ENCODE peak calls at places on chromosomes 4 and X, in six cellular contexts. L, I, F, B, T and A are unnamed samples.

GRCh38 chr4:88526221-88526815 is 2.7 kb upstream of the PYURF start:
- DNase-seq in L (no peak), I (no peak), F (no peak), B (no peak), T (peak), A (no peak)

GRCh38 chrX:15680401-15680800 is 15.8 kb upstream of the CLTRN start:
- DNase-seq in L (peak), I (no peak), F (no peak), B (peak), T (no peak), A (no peak)

GRCh38 chrX:115494133-115494532 is 66.8 kb upstream of the PLS3 start:
- DNase-seq in L (peak), I (no peak), F (no peak), B (no peak), T (no peak), A (no peak)

GRCh38 chrX:45622538-45622937 is 421.9 kb upstream of the DIPK2B start:
- DNase-seq in L (peak), I (no peak), F (no peak), B (peak), T (peak), A (no peak)

GRCh38 chr4:16192067-16192466 is 34.2 kb downstream of the TAPT1 start:
- DNase-seq in L (no peak), I (no peak), F (no peak), B (no peak), T (no peak), A (no peak)

GRCh38 chrX:38221391-38221929 is 789 bp upstream of the SRPX start:
- DNase-seq in L (no peak), I (no peak), F (no peak), B (peak), T (no peak), A (no peak)

GRCh38 chr4:123603165-123603564 is 206.6 kb downstream of the SPRY1 start:
- DNase-seq in L (peak), I (no peak), F (no peak), B (peak), T (no peak), A (no peak)

GRCh38 chr4:156545003-156545785 is 426.4 kb downstream of the PDGFC start:
- DNase-seq in L (peak), I (no peak), F (no peak), B (peak), T (no peak), A (no peak)

GRCh38 chr4:32775049-32775448 is 2054.9 kb downstream of the PCDH7 start:
- DNase-seq in L (no peak), I (peak), F (no peak), B (peak), T (peak), A (peak)

GRCh38 chr4:121822796-121823504 is 733 bp downstream of the CCNA2 start:
- DNase-seq in L (no peak), I (peak), F (no peak), B (peak), T (peak), A (peak)

GRCh38 chr4:40987151-40987550 is 227.2 kb downstream of the APBB2 start:
- DNase-seq in L (no peak), I (no peak), F (no peak), B (no peak), T (no peak), A (no peak)

GRCh38 chr4:110550260-110550659 is 72.6 kb downstream of the PITX2 start:
- DNase-seq in L (peak), I (no peak), F (no peak), B (peak), T (no peak), A (no peak)

GRCh38 chr4:61772116-61772515 is 572.0 kb downstream of the ADGRL3 start:
- DNase-seq in L (no peak), I (no peak), F (no peak), B (no peak), T (peak), A (no peak)

GRCh38 chrX:65677954-65678469 is 10.6 kb downstream of the MSN start:
- DNase-seq in L (peak), I (no peak), F (no peak), B (peak), T (no peak), A (no peak)

GRCh38 chrX:16640823-16641222 is 9.1 kb upstream of the S100G start:
- DNase-seq in L (no peak), I (no peak), F (no peak), B (no peak), T (peak), A (no peak)

GRCh38 chr4:57020467-57021101 is 41.9 kb downstream of the POLR2B start:
- DNase-seq in L (peak), I (no peak), F (no peak), B (peak), T (peak), A (no peak)

GRCh38 chrX:44343412-44343942 is at the start of gene EFHC2:
- DNase-seq in L (no peak), I (peak), F (peak), B (peak), T (peak), A (no peak)

GRCh38 chrX:14591976-14592375 is 62.6 kb downstream of the GLRA2 start:
- DNase-seq in L (no peak), I (no peak), F (no peak), B (peak), T (no peak), A (no peak)

GRCh38 chrX:480861-481417 is 94.2 kb upstream of the PPP2R3B start:
- DNase-seq in L (no peak), I (no peak), F (no peak), B (no peak), T (no peak), A (no peak)

GRCh38 chrX:154027003-154027402 is 7.3 kb upstream of the IRAK1 start:
- DNase-seq in L (no peak), I (no peak), F (no peak), B (no peak), T (no peak), A (no peak)

GRCh38 chr4:42708625-42709024 is 51.7 kb upstream of the ATP8A1 start:
- DNase-seq in L (no peak), I (no peak), F (no peak), B (no peak), T (no peak), A (no peak)

GRCh38 chr4:154348657-154349056 is 142.9 kb downstream of the DCHS2 start:
- DNase-seq in L (no peak), I (peak), F (no peak), B (no peak), T (no peak), A (no peak)

GRCh38 chr4:53306729-53307128 is 59.1 kb downstream of the SCFD2 start:
- DNase-seq in L (peak), I (no peak), F (no peak), B (no peak), T (no peak), A (no peak)

GRCh38 chrX:1658083-1658463 is 43.2 kb downstream of the ASMT start:
- DNase-seq in L (no peak), I (no peak), F (no peak), B (no peak), T (no peak), A (no peak)

GRCh38 chr4:118351851-118352827 is 664 bp downstream of the PRSS12 start:
- DNase-seq in L (peak), I (peak), F (peak), B (peak), T (peak), A (peak)

GRCh38 chr4:142203505-142203904 is 567.1 kb downstream of the IL15 start:
- DNase-seq in L (no peak), I (no peak), F (no peak), B (no peak), T (no peak), A (no peak)

GRCh38 chr4:102715057-102715456 is 45.7 kb downstream of the MANBA start:
- DNase-seq in L (no peak), I (no peak), F (no peak), B (no peak), T (no peak), A (no peak)
- H4K91ac ChIP-seq in L (no peak), I (no peak), F (no peak), B (no peak), T (peak), A (no peak)

GRCh38 chr4:133641191-133641590 is 492.1 kb downstream of the PCDH10 start:
- DNase-seq in L (no peak), I (no peak), F (no peak), B (no peak), T (no peak), A (peak)

GRCh38 chr4:133638702-133639101 is 489.6 kb downstream of the PCDH10 start:
- DNase-seq in L (no peak), I (no peak), F (no peak), B (no peak), T (no peak), A (no peak)

GRCh38 chr4:133637161-133637560 is 488.1 kb downstream of the PCDH10 start:
- DNase-seq in L (no peak), I (no peak), F (no peak), B (no peak), T (no peak), A (no peak)
- H3K27ac ChIP-seq in L (no peak), I (no peak), F (no peak), B (no peak), T (no peak), A (no peak)

GRCh38 chr4:139555705-139556070 is 331 bp downstream of the SETD7 start:
- DNase-seq in L (no peak), I (no peak), F (no peak), B (no peak), T (peak), A (no peak)
- H3K4ac ChIP-seq in L (peak), I (no peak), F (no peak), B (peak), T (peak), A (no peak)

DNA sequence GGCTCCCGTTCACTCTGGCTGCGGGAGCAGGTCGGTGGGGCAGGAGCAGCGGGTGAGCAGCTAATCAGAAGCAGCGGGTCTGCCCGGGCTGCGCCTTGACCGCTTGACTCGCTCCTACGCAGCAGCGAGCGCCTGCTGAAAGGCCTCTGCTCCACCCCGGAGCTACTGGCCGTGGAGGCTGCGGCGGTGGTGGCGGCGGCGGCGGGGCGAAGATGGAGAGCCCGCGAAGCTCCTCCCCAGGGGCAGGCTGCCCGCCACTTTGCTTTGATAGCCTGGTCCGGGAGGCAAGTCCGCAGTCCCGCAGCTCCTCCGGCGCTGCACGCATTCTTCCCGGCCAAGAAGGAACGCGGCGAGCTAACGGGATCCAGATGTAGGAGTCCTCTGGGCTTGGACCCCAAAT is 36.7 kb downstream of the PJA1 start:
- DNase-seq in L (no peak), I (peak), F (peak), B (peak), T (peak), A (no peak)
- H4K91ac ChIP-seq in L (no peak), I (no peak), F (no peak), B (peak), T (no peak), A (no peak)

DNA sequence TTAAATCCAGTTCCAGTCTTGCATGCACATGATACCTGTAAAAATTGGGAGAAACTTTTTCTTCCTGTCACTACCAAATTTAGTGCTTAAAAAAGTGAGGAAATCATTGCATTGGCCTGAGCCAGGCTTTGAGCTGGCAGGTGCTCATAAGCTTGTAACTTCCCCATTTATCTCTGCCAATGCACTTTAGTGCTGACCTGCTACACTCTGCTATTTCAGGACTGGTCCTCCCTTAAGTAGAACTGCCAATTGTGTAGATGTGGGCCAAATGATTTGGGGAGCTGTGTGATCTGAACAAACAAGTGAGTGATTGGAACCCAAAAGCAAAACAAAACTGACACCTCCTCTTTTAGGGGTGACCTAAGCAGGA is 51.8 kb downstream of the ZNF827 start:
- DNase-seq in L (no peak), I (no peak), F (no peak), B (no peak), T (no peak), A (no peak)
- H3K27ac ChIP-seq in L (no peak), I (peak), F (no peak), B (no peak), T (no peak), A (no peak)

DNA sequence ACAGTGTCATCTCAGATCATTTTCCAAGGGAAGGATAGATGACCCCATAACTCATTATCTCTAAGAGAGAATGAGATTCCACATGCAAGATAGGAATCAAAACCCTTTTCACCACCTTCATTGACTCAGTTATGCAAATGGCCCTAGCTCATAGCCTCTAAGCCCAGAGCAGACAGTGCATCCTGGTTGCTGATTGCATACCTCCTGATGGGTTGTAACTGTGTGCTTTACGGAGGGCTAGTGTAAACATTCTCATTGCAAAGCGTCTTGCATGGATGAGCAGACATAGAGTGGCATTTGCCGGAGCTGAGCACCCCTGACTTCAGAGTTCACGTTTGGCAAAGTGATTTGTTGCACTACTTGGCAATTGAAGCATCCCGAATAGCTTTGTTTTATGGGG is 151.0 kb downstream of the VCX3A start:
- DNase-seq in L (no peak), I (no peak), F (no peak), B (no peak), T (no peak), A (no peak)
- H3K4ac ChIP-seq in L (no peak), I (no peak), F (no peak), B (no peak), T (no peak), A (no peak)